ENCODE peak calls at places on chromosomes 12 and 14, in five cellular contexts. O is Panc1, L is pancreas, S is transverse colon, D is lower lobe of right lung. I is an unnamed sample. For H3K4me1, the result is how much of the 10 kb centered on the place peaks cover.

GRCh38 chr12:130953783-130954543 is at the start of gene ADGRD1:
- DNase-seq in O (no peak), L (peak), S (peak), D (peak), I (peak)

GRCh38 chr12:108649668-108650067 is 16.0 kb upstream of the SELPLG start:
- DNase-seq in O (no peak), L (no peak), S (no peak), D (no peak), I (no peak)

GRCh38 chr14:38098074-38098846 is 109.4 kb upstream of the SSTR1 start:
- DNase-seq in O (no peak), L (no peak), S (no peak), D (no peak), I (no peak)

GRCh38 chr12:27841392-27841882 is 61.4 kb upstream of the MANSC4 start:
- DNase-seq in O (no peak), L (no peak), S (no peak), D (no peak), I (no peak)

GRCh38 chr12:46449161-46449715 is 76.7 kb upstream of the SLC38A2 start:
- DNase-seq in O (no peak), L (no peak), S (no peak), D (no peak), I (no peak)

GRCh38 chr12:108440736-108441135 is 74.3 kb upstream of the FICD start:
- DNase-seq in O (no peak), L (no peak), S (no peak), D (no peak), I (no peak)

GRCh38 chr14:64114166-64114565 is 180.0 kb downstream of the ESR2 start:
- DNase-seq in O (no peak), L (no peak), S (no peak), D (no peak), I (no peak)

GRCh38 chr12:105025890-105026289 is 39.8 kb downstream of the NOPCHAP1 start:
- DNase-seq in O (no peak), L (peak), S (peak), D (no peak), I (no peak)

GRCh38 chr14:33948143-33948962 is 2.5 kb downstream of the EGLN3 start:
- DNase-seq in O (no peak), L (no peak), S (no peak), D (no peak), I (no peak)

GRCh38 chr14:77290705-77291104 is 19.7 kb upstream of the NGB start:
- DNase-seq in O (no peak), L (no peak), S (no peak), D (no peak), I (no peak)
- TF ChIP-seq CTCF in O (no peak), L (no peak), S (no peak), D (no peak), I (no peak)

DNA sequence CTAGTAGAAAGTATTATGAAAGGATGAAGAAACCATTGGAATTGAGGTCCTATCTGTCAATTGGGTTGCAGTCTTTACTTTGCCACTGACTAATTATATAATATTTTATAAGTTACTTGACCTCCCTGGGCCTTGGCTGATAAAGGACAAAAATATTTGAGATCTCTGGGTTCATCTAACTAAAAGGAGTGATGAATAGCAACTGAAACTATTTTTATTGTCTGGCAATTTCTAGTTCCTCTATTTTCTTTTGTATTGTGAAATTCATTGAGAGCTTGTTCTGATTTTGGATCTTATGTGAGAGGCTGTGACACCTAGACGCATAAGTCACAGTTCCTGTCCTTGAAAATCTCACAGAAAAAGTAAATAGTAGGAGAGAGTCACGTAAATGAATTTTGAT is 415.7 kb upstream of the ATP2B1 start:
- DNase-seq in O (no peak), L (no peak), S (no peak), D (no peak), I (no peak)
- H3K4me1 ChIP-seq in O (under half), L (under half), S (under half), D (under half), I (under half)

GRCh38 chr12:57864382-57864781 is 17.9 kb upstream of the CTDSP2 start:
- DNase-seq in O (no peak), L (no peak), S (no peak), D (no peak), I (peak)
- H3K4me3 ChIP-seq in O (peak), L (peak), S (no peak), D (peak), I (no peak)

GRCh38 chr14:61130512-61131260 is 149.6 kb downstream of the SLC38A6 start:
- DNase-seq in O (no peak), L (no peak), S (no peak), D (no peak), I (no peak)

GRCh38 chr14:61132336-61132735 is 148.8 kb downstream of the TMEM30B start:
- DNase-seq in O (no peak), L (no peak), S (no peak), D (no peak), I (no peak)

GRCh38 chr14:61129168-61129745 is 148.2 kb downstream of the SLC38A6 start:
- DNase-seq in O (no peak), L (no peak), S (no peak), D (no peak), I (no peak)

GRCh38 chr14:61128382-61129167 is 147.5 kb downstream of the SLC38A6 start:
- DNase-seq in O (no peak), L (no peak), S (no peak), D (no peak), I (no peak)

DNA sequence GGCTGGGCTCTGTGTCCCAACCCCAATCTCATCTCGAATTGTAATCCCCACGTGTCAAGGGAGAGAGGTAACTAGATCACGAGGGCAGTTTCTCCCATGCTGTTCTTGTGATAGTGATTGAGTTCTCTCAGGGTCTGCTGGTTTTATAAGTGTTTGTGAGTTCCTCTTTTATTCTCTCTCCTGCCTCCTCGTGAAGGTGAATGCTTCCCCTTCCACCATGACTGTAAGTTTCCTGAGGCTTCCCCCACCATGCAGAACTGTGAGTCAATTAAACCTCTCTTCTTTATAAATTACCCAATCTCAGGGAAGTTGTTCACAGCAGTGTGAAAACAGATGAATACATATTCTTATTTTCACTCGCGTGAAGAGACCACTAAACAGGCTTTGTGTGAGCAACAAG is 148.2 kb downstream of the TMEM30B start:
- DNase-seq in O (no peak), L (no peak), S (no peak), D (no peak), I (no peak)
- TF ChIP-seq CTCF in O (no peak), L (no peak), S (no peak), D (no peak), I (no peak)

GRCh38 chr12:79887912-79888311 is 47.0 kb downstream of the PPP1R12A start:
- DNase-seq in O (no peak), L (no peak), S (no peak), D (no peak), I (no peak)
- H3K4me1 ChIP-seq in O (under half), L (under half), S (half or more), D (half or more), I (under half)

GRCh38 chr12:67740706-67741105 is 92.2 kb downstream of the DYRK2 start:
- DNase-seq in O (no peak), L (no peak), S (no peak), D (no peak), I (no peak)
- H3K4me3 ChIP-seq in O (no peak), L (no peak), S (no peak), D (no peak), I (no peak)